ENCODE peak calls at places on chromosomes 5 and 9, in seven cellular contexts. U is IMR-90, V is breast epithelium, J is GM12865, C is BE2C, B is GM06990, H is GM12878. L is an unnamed sample.
A peak's percentile ranks its signal among the peaks of the same experiment; 100 is the strongest.

GRCh38 chr5:61311056-61311455 is 21.0 kb upstream of the ZSWIM6 start:
- DNase-seq in U (no peak), V (no peak), J (no peak), C (no peak), B (no peak), H (no peak), L (no peak)

GRCh38 chr5:9799601-9800000 is 169.4 kb upstream of the TAS2R1 start:
- DNase-seq in U (no peak), V (no peak), J (no peak), C (no peak), B (no peak), H (no peak), L (no peak)

GRCh38 chr5:76579166-76579765 is 43.9 kb downstream of the F2RL2 start:
- DNase-seq in U (peak; percentile 66), V (no peak), J (no peak), C (no peak), B (no peak), H (no peak), L (no peak)

GRCh38 chr9:76704601-76705204 is 59.5 kb upstream of the PCA3 start:
- DNase-seq in U (peak; percentile 93), V (no peak), J (peak; percentile 70), C (peak; percentile 33), B (no peak), H (peak; percentile 20), L (peak; percentile 57)

GRCh38 chr5:148856009-148856367 is 29.6 kb downstream of the ADRB2 start:
- DNase-seq in U (no peak), V (no peak), J (no peak), C (no peak), B (no peak), H (no peak), L (no peak)

GRCh38 chr9:96320749-96321280 is 18.8 kb upstream of the HSD17B3 start:
- DNase-seq in U (no peak), V (no peak), J (no peak), C (no peak), B (no peak), H (no peak), L (no peak)

GRCh38 chr5:28766565-28767158 is 1728.3 kb upstream of the CDH9 start:
- DNase-seq in U (peak; percentile 21), V (no peak), J (peak; percentile 19), C (peak; percentile 61), B (no peak), H (no peak), L (peak; percentile 15)

GRCh38 chr9:116361558-116361957 is 208.0 kb downstream of the PAPPA start:
- DNase-seq in U (no peak), V (no peak), J (no peak), C (no peak), B (no peak), H (no peak), L (no peak)

GRCh38 chr5:179558912-179559279 is 8.5 kb downstream of the RUFY1 start:
- DNase-seq in U (peak; percentile 10), V (no peak), J (no peak), C (peak; percentile 55), B (peak; percentile 51), H (no peak), L (no peak)

GRCh38 chr9:93613174-93613573 is 36.8 kb downstream of the PHF2 start:
- DNase-seq in U (no peak), V (no peak), J (no peak), C (no peak), B (no peak), H (no peak), L (no peak)

GRCh38 chr5:180391276-180391675 is 38.1 kb upstream of the GFPT2 start:
- DNase-seq in U (no peak), V (no peak), J (no peak), C (no peak), B (no peak), H (no peak), L (no peak)

GRCh38 chr5:151298063-151298462 is 5.5 kb downstream of the SLC36A3 start:
- DNase-seq in U (peak; percentile 50), V (no peak), J (no peak), C (no peak), B (no peak), H (peak; percentile 26), L (no peak)

GRCh38 chr5:108798866-108799265 is 51.2 kb downstream of the FER start:
- DNase-seq in U (peak; percentile 55), V (no peak), J (no peak), C (no peak), B (no peak), H (no peak), L (no peak)

GRCh38 chr5:27479859-27480258 is 441.5 kb upstream of the CDH9 start:
- DNase-seq in U (no peak), V (no peak), J (no peak), C (no peak), B (no peak), H (no peak), L (no peak)

GRCh38 chr9:112494153-112494552 is 7.5 kb downstream of the KIAA1958 start:
- DNase-seq in U (no peak), V (no peak), J (no peak), C (no peak), B (no peak), H (no peak), L (no peak)

GRCh38 chr5:80937591-80937990 is 22.6 kb upstream of the RASGRF2 start:
- DNase-seq in U (peak; percentile 31), V (no peak), J (no peak), C (no peak), B (no peak), H (no peak), L (no peak)

GRCh38 chr9:133924453-133924852 is 67.7 kb downstream of the VAV2 start:
- DNase-seq in U (no peak), V (no peak), J (no peak), C (no peak), B (no peak), H (no peak), L (no peak)

DNA sequence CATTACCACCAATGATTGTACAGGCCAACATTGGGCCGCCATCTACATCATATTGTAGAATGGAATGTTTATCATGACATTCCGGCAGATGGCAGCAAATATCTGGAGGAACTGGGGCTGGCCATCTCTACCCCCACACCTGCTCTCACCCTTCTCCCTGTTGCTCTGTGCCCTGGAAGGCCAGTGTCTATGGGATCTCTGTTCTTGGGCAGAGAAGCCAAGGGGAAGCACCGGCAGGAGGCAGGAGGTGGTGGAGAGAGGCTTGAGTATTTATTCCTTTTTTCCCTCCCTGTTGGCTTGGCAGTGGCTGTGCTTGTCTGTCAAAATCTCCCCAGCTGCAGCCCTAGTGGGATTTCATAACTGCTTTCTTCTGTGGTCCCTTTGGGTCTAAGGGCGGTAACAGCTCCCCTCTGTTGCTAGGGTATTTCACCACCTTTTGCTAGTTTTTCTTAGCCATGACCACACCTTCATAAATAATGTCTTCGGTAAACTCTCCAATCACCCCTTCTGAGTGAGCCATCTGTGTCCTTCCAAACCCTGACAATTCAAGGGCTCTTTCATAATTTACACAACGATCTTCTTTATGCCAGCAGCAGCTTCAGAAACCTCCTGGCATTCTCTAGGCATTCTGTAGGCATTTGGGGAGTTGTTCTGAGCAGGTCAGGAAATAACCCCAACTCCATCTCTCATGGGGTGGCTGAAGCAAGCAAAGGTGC is 225.8 kb downstream of the MELK start:
- DNase-seq in U (no peak), V (no peak), J (peak; percentile 62), C (peak; percentile 73), B (no peak), H (no peak), L (no peak)
- TF ChIP-seq CTCF in U (no peak), V (no peak), J (peak; percentile 43), C (peak; percentile 74), B (peak; percentile 14), H (no peak), L (peak; percentile 22)

DNA sequence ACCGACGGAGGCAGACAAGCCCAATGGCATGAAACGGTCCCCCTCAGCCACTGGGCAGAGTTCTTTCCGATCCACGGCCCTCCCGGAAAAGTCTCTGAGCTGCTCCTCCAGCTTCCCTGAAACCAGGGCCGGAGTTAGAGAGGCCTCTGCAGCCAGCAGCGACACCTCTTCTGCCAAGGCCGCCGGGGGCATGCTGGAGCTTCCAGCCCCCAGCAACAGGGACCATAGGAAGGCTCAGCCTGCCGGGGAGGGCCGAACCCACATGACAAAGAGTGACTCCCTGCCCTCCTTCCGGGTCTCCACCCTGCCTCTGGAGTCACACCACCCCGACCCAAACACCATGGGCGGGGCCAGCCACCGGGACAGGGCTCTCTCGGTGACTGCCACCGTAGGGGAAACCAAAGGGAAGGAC is 30.1 kb downstream of the CD180 start:
- DNase-seq in U (no peak), V (no peak), J (peak; percentile 64), C (no peak), B (no peak), H (no peak), L (no peak)
- H3K4me3 ChIP-seq in U (no peak overlapping the region), V (peak overlapping the region; percentile 39), J (peak overlapping the region; percentile 59), C (no peak overlapping the region), B (peak overlapping the region; percentile 4), H (no peak overlapping the region), L (no peak overlapping the region)

DNA sequence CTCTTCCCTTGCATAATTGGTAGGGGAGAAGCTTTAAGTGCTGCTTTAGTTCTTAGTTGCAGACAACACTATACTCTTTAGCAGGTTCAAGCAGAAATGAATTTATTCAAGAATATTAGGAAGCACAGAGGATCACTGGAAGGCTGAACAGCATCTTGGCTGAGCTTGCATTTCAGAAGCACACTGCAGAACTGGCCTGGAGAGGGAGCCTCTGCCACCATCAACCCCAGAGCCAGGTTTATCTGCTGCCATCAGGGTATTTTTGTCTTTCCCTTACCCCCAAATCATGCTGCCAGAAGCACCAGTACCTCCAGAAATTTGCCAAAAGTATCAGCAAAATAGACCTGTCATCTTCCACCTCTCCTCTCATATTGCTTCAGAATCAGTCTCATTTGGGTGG is 440.7 kb downstream of the DMAC1 start:
- DNase-seq in U (no peak), V (no peak), J (no peak), C (no peak), B (no peak), H (no peak), L (no peak)
- TF ChIP-seq CTCF in U (no peak), V (no peak), J (no peak), C (no peak), B (peak; percentile 21), H (no peak), L (peak; percentile 24)

GRCh38 chr9:4984571-4985375 is at the start of gene JAK2:
- DNase-seq in U (peak; percentile 93), V (peak; percentile 91), J (peak; percentile 97), C (peak; percentile 92), B (peak; percentile 92), H (peak; percentile 79), L (peak; percentile 45)

GRCh38 chr9:4986291-4986690 is 1.2 kb downstream of the JAK2 start:
- DNase-seq in U (peak; percentile 13), V (no peak), J (no peak), C (no peak), B (no peak), H (no peak), L (no peak)

GRCh38 chr9:4987996-4988421 is 2.9 kb downstream of the JAK2 start:
- DNase-seq in U (peak; percentile 66), V (no peak), J (peak; percentile 75), C (peak; percentile 73), B (peak; percentile 31), H (peak; percentile 66), L (peak; percentile 27)

GRCh38 chr9:4985376-4986266 is 549 bp downstream of the JAK2 start:
- DNase-seq in U (peak; percentile 45), V (no peak), J (peak; percentile 60), C (no peak), B (peak; percentile 36), H (no peak), L (peak; percentile 13)

DNA sequence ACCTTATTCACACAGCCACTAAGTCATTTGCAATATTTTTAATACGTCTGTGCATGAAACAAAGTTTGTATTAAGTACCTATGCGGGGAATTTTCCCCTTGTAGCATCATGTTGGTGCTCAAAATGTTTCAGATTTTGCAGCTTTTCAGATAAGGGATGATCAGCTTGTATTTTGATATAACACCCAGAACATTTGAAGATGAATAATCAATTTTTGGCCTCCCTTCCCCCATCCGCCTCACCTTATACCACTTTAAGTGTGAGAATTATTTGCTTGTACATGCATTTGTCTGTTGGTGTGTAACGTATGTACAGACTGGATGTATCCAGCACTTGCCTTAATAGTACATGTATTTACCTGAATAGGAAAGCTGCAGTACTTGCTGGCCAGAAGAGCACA is 1.7 kb downstream of the JAK2 start:
- DNase-seq in U (no peak), V (no peak), J (no peak), C (no peak), B (no peak), H (no peak), L (no peak)
- H3K4me3 ChIP-seq in U (peak overlapping the region; percentile 64), V (peak overlapping the region; percentile 93), J (peak overlapping the region; percentile 86), C (no peak overlapping the region), B (peak overlapping the region; percentile 89), H (peak overlapping the region; percentile 76), L (peak overlapping the region; percentile 75)